ENCODE peak calls at places on chromosomes 6 and 20, in nine cellular contexts. One of them, this sample, is unnamed.

GRCh38 chr6:136640132-136640915 is 90.1 kb upstream of the MAP7 start:
- DNase-seq in fibroblast of the aortic adventitia: peak
- DNase-seq in left ventricle myocardium inferior: no peak
- DNase-seq in ovary: no peak
- DNase-seq in HFF-Myc: no peak
- DNase-seq in fibroblast of villous mesenchyme: peak
- DNase-seq in CD8-positive, alpha-beta T cell: no peak
- DNase-seq in nephron progenitor cell: no peak
- DNase-seq in DND-41: no peak
- DNase-seq in this sample: no peak

GRCh38 chr20:45067558-45067957 is 33.4 kb downstream of the KCNS1 start:
- DNase-seq in ovary: no peak
- DNase-seq in nephron progenitor cell: no peak
- DNase-seq in HFF-Myc: no peak
- DNase-seq in left ventricle myocardium inferior: no peak
- DNase-seq in CD8-positive, alpha-beta T cell: no peak
- DNase-seq in fibroblast of the aortic adventitia: no peak
- DNase-seq in DND-41: no peak
- DNase-seq in fibroblast of villous mesenchyme: no peak
- DNase-seq in this sample: no peak

GRCh38 chr20:47792021-47792618 is 6.8 kb upstream of the SULF2 start:
- DNase-seq in fibroblast of villous mesenchyme: peak
- DNase-seq in DND-41: no peak
- DNase-seq in ovary: peak
- DNase-seq in fibroblast of the aortic adventitia: peak
- DNase-seq in left ventricle myocardium inferior: peak
- DNase-seq in nephron progenitor cell: no peak
- DNase-seq in HFF-Myc: peak
- DNase-seq in CD8-positive, alpha-beta T cell: no peak
- DNase-seq in this sample: no peak

GRCh38 chr20:43914697-43915208 is at the start of gene TOX2:
- DNase-seq in nephron progenitor cell: peak
- DNase-seq in DND-41: no peak
- DNase-seq in fibroblast of the aortic adventitia: peak
- DNase-seq in fibroblast of villous mesenchyme: peak
- DNase-seq in CD8-positive, alpha-beta T cell: peak
- DNase-seq in HFF-Myc: no peak
- DNase-seq in left ventricle myocardium inferior: peak
- DNase-seq in ovary: no peak
- DNase-seq in this sample: no peak

GRCh38 chr6:154649723-154650122 is 83.5 kb upstream of the SCAF8 start:
- DNase-seq in fibroblast of the aortic adventitia: peak
- DNase-seq in DND-41: no peak
- DNase-seq in ovary: no peak
- DNase-seq in fibroblast of villous mesenchyme: no peak
- DNase-seq in nephron progenitor cell: no peak
- DNase-seq in CD8-positive, alpha-beta T cell: no peak
- DNase-seq in HFF-Myc: no peak
- DNase-seq in left ventricle myocardium inferior: no peak
- DNase-seq in this sample: no peak

GRCh38 chr6:170344631-170345576 is 38.3 kb downstream of the FAM120B start:
- DNase-seq in nephron progenitor cell: no peak
- DNase-seq in fibroblast of villous mesenchyme: peak
- DNase-seq in DND-41: no peak
- DNase-seq in HFF-Myc: peak
- DNase-seq in left ventricle myocardium inferior: no peak
- DNase-seq in CD8-positive, alpha-beta T cell: no peak
- DNase-seq in ovary: no peak
- DNase-seq in fibroblast of the aortic adventitia: peak
- DNase-seq in this sample: no peak

GRCh38 chr6:144215402-144215931 is 65.2 kb downstream of the STX11 start:
- DNase-seq in left ventricle myocardium inferior: peak
- DNase-seq in fibroblast of the aortic adventitia: peak
- DNase-seq in nephron progenitor cell: no peak
- DNase-seq in HFF-Myc: no peak
- DNase-seq in ovary: peak
- DNase-seq in fibroblast of villous mesenchyme: peak
- DNase-seq in CD8-positive, alpha-beta T cell: no peak
- DNase-seq in DND-41: peak
- DNase-seq in this sample: peak

GRCh38 chr20:4601630-4602296 is 119.9 kb upstream of the PRND start:
- DNase-seq in left ventricle myocardium inferior: peak
- DNase-seq in ovary: no peak
- DNase-seq in CD8-positive, alpha-beta T cell: no peak
- DNase-seq in fibroblast of the aortic adventitia: no peak
- DNase-seq in HFF-Myc: no peak
- DNase-seq in fibroblast of villous mesenchyme: peak
- DNase-seq in DND-41: no peak
- DNase-seq in nephron progenitor cell: no peak
- DNase-seq in this sample: no peak

GRCh38 chr20:8401491-8401890 is 269.4 kb downstream of the PLCB1 start:
- DNase-seq in ovary: no peak
- DNase-seq in left ventricle myocardium inferior: no peak
- DNase-seq in CD8-positive, alpha-beta T cell: no peak
- DNase-seq in HFF-Myc: no peak
- DNase-seq in DND-41: no peak
- DNase-seq in nephron progenitor cell: no peak
- DNase-seq in fibroblast of the aortic adventitia: no peak
- DNase-seq in fibroblast of villous mesenchyme: peak
- DNase-seq in this sample: no peak

GRCh38 chr20:8394308-8394945 is 262.4 kb downstream of the PLCB1 start:
- DNase-seq in fibroblast of the aortic adventitia: peak
- DNase-seq in nephron progenitor cell: no peak
- DNase-seq in fibroblast of villous mesenchyme: peak
- DNase-seq in CD8-positive, alpha-beta T cell: no peak
- DNase-seq in left ventricle myocardium inferior: no peak
- DNase-seq in HFF-Myc: no peak
- DNase-seq in DND-41: peak
- DNase-seq in ovary: no peak
- DNase-seq in this sample: peak

GRCh38 chr20:8400461-8400860 is 268.4 kb downstream of the PLCB1 start:
- DNase-seq in HFF-Myc: no peak
- DNase-seq in fibroblast of villous mesenchyme: no peak
- DNase-seq in DND-41: no peak
- DNase-seq in CD8-positive, alpha-beta T cell: no peak
- DNase-seq in ovary: no peak
- DNase-seq in nephron progenitor cell: no peak
- DNase-seq in left ventricle myocardium inferior: no peak
- DNase-seq in fibroblast of the aortic adventitia: no peak
- DNase-seq in this sample: no peak

GRCh38 chr20:8399963-8400362 is 267.9 kb downstream of the PLCB1 start:
- DNase-seq in DND-41: peak
- DNase-seq in left ventricle myocardium inferior: no peak
- DNase-seq in ovary: no peak
- DNase-seq in CD8-positive, alpha-beta T cell: no peak
- DNase-seq in HFF-Myc: no peak
- DNase-seq in nephron progenitor cell: no peak
- DNase-seq in fibroblast of villous mesenchyme: no peak
- DNase-seq in fibroblast of the aortic adventitia: no peak
- DNase-seq in this sample: peak

DNA sequence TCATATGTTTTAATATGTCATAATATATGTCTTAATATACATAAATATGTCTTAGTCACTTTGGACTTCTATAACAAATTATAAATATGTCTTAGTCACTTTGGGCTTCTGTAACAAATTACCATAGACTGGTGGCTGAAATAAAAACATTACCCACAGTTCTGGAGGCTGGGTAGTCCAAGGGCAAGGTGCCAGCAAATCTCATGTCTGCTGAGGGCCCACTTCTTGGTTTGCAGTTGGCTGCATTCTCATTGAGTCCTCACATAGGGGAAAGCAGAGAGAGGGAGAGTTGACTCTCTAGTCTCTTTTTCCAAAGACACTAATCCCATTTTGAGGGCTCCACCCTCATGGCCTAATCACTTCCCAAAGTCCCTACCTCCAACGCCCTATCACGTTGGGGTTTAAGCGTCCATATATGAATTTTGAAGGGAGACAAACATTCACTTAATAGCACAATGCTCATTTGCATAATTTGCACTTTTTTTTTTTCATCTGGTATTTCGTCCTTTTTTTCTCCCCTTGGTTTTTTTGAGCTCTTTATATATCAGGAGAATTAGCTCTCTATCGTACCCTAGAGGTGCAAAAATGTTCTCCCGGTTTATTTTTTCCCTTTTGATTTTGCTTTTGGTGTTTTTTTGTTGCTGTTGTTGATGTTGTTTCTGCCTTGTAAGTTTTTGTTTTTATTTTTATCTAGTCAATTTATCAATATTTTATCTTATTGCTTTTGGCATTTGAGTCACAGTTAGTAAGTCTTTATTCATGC is 266.4 kb downstream of the PLCB1 start:
- DNase-seq in CD8-positive, alpha-beta T cell: no peak
- DNase-seq in fibroblast of the aortic adventitia: no peak
- DNase-seq in DND-41: no peak
- DNase-seq in ovary: no peak
- DNase-seq in nephron progenitor cell: no peak
- DNase-seq in fibroblast of villous mesenchyme: no peak
- DNase-seq in left ventricle myocardium inferior: no peak
- DNase-seq in HFF-Myc: no peak
- DNase-seq in this sample: no peak
- TF ChIP-seq CTCF in CD8-positive, alpha-beta T cell: no peak
- TF ChIP-seq CTCF in fibroblast of the aortic adventitia: no peak
- TF ChIP-seq CTCF in DND-41: peak
- TF ChIP-seq CTCF in ovary: no peak
- TF ChIP-seq CTCF in nephron progenitor cell: no peak
- TF ChIP-seq CTCF in fibroblast of villous mesenchyme: peak
- TF ChIP-seq CTCF in left ventricle myocardium inferior: no peak
- TF ChIP-seq CTCF in HFF-Myc: no peak
- TF ChIP-seq CTCF in this sample: peak

DNA sequence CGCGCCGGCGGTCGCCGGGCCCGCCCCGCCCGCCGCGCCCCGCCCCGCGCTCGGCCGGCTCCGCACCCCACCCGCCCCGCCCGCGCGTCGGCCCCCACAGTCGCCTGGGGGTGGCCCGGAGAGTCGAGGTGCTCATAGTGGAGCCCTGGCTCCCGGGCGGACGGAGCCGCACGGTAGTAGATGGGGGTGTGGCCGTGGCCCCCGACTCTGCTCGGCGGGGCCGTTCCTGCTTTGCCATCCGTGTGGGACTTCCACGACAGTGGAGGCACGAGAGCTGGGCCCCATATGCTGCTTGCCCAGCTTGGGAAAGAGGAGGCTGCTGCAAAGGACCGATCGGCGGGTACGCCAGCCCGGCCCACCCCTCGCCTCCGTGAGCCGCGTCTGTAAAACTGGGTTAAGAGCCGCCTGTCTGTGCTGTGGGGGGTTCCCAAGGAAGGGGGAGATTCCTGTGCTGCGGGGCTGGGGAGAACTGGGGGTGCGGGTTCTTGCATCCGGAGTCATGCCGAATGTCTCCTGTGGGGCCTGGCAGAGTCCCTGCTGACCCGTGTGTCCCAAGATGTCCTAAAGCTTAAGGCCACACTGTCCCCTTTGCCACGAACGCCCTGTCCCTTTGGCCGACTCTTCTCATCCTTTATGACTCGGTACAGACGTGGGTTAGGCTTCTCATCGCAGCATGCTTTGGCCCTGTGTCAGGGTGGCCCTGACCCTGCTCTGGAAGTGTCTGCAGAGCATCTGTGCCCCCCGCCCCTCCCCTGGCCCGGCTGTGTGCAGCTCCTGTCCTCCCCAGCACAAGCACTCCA is at the start of gene OPRL1:
- DNase-seq in CD8-positive, alpha-beta T cell: peak
- DNase-seq in DND-41: no peak
- DNase-seq in nephron progenitor cell: no peak
- DNase-seq in left ventricle myocardium inferior: no peak
- DNase-seq in fibroblast of the aortic adventitia: no peak
- DNase-seq in ovary: peak
- DNase-seq in fibroblast of villous mesenchyme: no peak
- DNase-seq in HFF-Myc: no peak
- DNase-seq in this sample: no peak
- TF ChIP-seq CTCF in CD8-positive, alpha-beta T cell: no peak
- TF ChIP-seq CTCF in DND-41: no peak
- TF ChIP-seq CTCF in nephron progenitor cell: no peak
- TF ChIP-seq CTCF in left ventricle myocardium inferior: no peak
- TF ChIP-seq CTCF in fibroblast of the aortic adventitia: no peak
- TF ChIP-seq CTCF in ovary: no peak
- TF ChIP-seq CTCF in fibroblast of villous mesenchyme: no peak
- TF ChIP-seq CTCF in HFF-Myc: no peak
- TF ChIP-seq CTCF in this sample: no peak

GRCh38 chr6:16762547-16763477 is 1.6 kb upstream of the ATXN1 start:
- DNase-seq in HFF-Myc: peak
- DNase-seq in nephron progenitor cell: peak
- DNase-seq in left ventricle myocardium inferior: no peak
- DNase-seq in fibroblast of villous mesenchyme: peak
- DNase-seq in CD8-positive, alpha-beta T cell: peak
- DNase-seq in DND-41: peak
- DNase-seq in ovary: peak
- DNase-seq in fibroblast of the aortic adventitia: peak
- DNase-seq in this sample: peak

GRCh38 chr6:16762265-16762546 is 946 bp upstream of the ATXN1 start:
- DNase-seq in ovary: no peak
- DNase-seq in fibroblast of villous mesenchyme: no peak
- DNase-seq in nephron progenitor cell: no peak
- DNase-seq in HFF-Myc: no peak
- DNase-seq in DND-41: no peak
- DNase-seq in left ventricle myocardium inferior: no peak
- DNase-seq in fibroblast of the aortic adventitia: no peak
- DNase-seq in CD8-positive, alpha-beta T cell: no peak
- DNase-seq in this sample: no peak

GRCh38 chr6:16766043-16766521 is 4.8 kb upstream of the ATXN1 start:
- DNase-seq in nephron progenitor cell: no peak
- DNase-seq in HFF-Myc: peak
- DNase-seq in ovary: no peak
- DNase-seq in CD8-positive, alpha-beta T cell: no peak
- DNase-seq in left ventricle myocardium inferior: no peak
- DNase-seq in DND-41: no peak
- DNase-seq in fibroblast of the aortic adventitia: peak
- DNase-seq in fibroblast of villous mesenchyme: peak
- DNase-seq in this sample: no peak

GRCh38 chr6:16765235-16765634 is 4.0 kb upstream of the ATXN1 start:
- DNase-seq in CD8-positive, alpha-beta T cell: no peak
- DNase-seq in left ventricle myocardium inferior: no peak
- DNase-seq in fibroblast of the aortic adventitia: peak
- DNase-seq in DND-41: no peak
- DNase-seq in nephron progenitor cell: no peak
- DNase-seq in HFF-Myc: no peak
- DNase-seq in ovary: no peak
- DNase-seq in fibroblast of villous mesenchyme: no peak
- DNase-seq in this sample: no peak

DNA sequence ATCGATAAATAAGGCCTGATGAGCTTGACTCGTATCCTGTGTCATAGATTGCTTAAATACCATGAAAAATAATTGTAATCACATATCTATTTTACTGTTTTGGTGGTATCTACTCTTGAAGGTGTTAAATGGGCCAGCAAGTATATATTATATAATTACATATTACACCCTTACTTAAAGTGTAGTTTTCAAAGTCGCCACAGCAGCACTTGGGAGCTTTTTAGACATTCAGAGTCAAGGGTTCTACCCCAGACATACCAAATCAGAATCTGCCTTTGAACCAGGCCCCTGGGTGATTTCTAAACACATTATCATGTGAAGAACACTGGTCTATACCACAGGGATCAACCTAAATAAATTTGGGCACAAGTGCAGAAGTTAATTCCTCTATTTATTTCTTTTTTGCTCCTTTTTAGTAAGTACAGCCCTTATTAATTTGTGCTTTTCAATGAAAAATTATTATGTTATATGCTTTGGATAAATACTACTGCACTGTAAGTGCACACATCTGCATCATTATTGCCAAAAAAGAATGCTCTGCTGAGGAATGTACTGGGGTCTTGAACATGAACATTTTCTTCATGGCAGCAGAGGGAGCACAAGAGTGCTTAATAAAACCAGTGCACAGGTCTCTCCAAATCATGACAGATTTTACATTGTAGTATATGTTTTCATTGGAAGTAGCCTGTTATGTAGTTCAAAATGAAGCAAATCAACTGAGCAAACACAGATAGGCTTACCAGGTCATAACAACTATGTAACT is 3.1 kb upstream of the ATXN1 start:
- DNase-seq in DND-41: no peak
- DNase-seq in nephron progenitor cell: no peak
- DNase-seq in fibroblast of villous mesenchyme: peak
- DNase-seq in CD8-positive, alpha-beta T cell: no peak
- DNase-seq in ovary: no peak
- DNase-seq in left ventricle myocardium inferior: no peak
- DNase-seq in fibroblast of the aortic adventitia: peak
- DNase-seq in HFF-Myc: no peak
- DNase-seq in this sample: no peak
- TF ChIP-seq CTCF in DND-41: peak
- TF ChIP-seq CTCF in nephron progenitor cell: peak
- TF ChIP-seq CTCF in fibroblast of villous mesenchyme: peak
- TF ChIP-seq CTCF in CD8-positive, alpha-beta T cell: peak
- TF ChIP-seq CTCF in ovary: peak
- TF ChIP-seq CTCF in left ventricle myocardium inferior: peak
- TF ChIP-seq CTCF in fibroblast of the aortic adventitia: peak
- TF ChIP-seq CTCF in HFF-Myc: peak
- TF ChIP-seq CTCF in this sample: no peak

DNA sequence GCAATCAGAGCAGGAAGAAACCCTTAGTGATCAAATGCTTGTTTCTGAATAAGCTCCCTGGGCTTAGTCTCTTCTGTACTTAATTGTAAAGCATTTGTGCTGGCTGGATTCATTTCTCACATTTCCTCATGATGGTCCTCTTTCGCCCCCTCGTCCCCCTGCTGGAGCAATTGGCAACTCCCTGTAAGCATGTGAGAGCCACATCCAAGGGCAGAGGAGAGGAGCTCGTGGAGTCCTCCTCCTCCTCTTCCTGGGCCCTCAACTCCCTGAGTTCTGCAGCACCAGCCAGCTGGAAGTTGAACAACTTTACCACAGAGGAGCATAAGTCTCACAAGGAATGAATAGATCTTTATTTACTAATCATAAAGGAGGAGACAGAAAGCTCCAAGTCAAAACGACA is 12.6 kb downstream of the ANKEF1 start:
- DNase-seq in HFF-Myc: no peak
- DNase-seq in fibroblast of villous mesenchyme: no peak
- DNase-seq in nephron progenitor cell: peak
- DNase-seq in DND-41: no peak
- DNase-seq in ovary: no peak
- DNase-seq in left ventricle myocardium inferior: no peak
- DNase-seq in CD8-positive, alpha-beta T cell: no peak
- DNase-seq in fibroblast of the aortic adventitia: no peak
- DNase-seq in this sample: no peak
- TF ChIP-seq CTCF in HFF-Myc: peak
- TF ChIP-seq CTCF in fibroblast of villous mesenchyme: peak
- TF ChIP-seq CTCF in nephron progenitor cell: peak
- TF ChIP-seq CTCF in DND-41: peak
- TF ChIP-seq CTCF in ovary: no peak
- TF ChIP-seq CTCF in left ventricle myocardium inferior: no peak
- TF ChIP-seq CTCF in CD8-positive, alpha-beta T cell: no peak
- TF ChIP-seq CTCF in fibroblast of the aortic adventitia: peak
- TF ChIP-seq CTCF in this sample: peak